ENCODE peak calls at places on chromosome 18, in four cellular contexts. W, M, L and Y are unnamed samples.

GRCh38 chr18:50009772-50010171 is 185.2 kb downstream of the MYO5B start:
- DNase-seq in L (peak), M (peak), W (peak), Y (peak)

GRCh38 chr18:22099925-22100324 is 69.5 kb upstream of the GATA6 start:
- DNase-seq in W (no peak), L (no peak), M (no peak), Y (no peak)

GRCh38 chr18:78255013-78255412 is 724.6 kb upstream of the SALL3 start:
- DNase-seq in M (no peak), L (no peak), W (no peak), Y (no peak)

GRCh38 chr18:75170916-75171315 is 38.0 kb downstream of the PTGR3 start:
- DNase-seq in L (no peak), W (no peak), M (no peak), Y (no peak)

GRCh38 chr18:78814321-78814720 is 165.3 kb upstream of the SALL3 start:
- DNase-seq in L (peak), W (no peak), M (no peak), Y (peak)

GRCh38 chr18:25230658-25231326 is 121.2 kb downstream of the ZNF521 start:
- DNase-seq in L (no peak), M (no peak), W (no peak), Y (no peak)

GRCh38 chr18:45291616-45292612 is 323.4 kb upstream of the SLC14A2 start:
- DNase-seq in L (no peak), W (no peak), M (no peak), Y (no peak)

GRCh38 chr18:22551536-22552151 is 133.9 kb upstream of the CTAGE1 start:
- DNase-seq in M (no peak), L (no peak), W (peak), Y (no peak)

DNA sequence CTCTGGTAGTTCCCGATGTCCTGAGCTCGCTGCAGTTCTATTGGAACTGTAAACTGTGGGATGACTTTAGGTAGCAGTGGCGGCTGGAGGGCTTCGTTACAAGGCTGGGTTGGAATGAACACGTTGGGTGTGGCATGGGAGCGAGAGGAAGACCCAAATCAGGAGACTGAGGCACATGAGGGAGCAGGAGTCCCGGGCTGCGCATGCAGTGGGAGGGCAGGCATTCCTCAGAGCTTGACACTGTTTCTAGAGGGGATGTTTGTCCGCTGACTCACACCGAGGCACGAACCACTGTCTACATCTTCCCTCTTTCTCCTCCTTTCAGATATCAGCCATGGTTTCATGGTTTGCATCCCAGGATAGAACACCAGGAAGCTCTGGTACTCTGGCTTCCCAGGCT is 40.6 kb upstream of the LAMA1 start:
- DNase-seq in L (no peak), W (no peak), M (no peak), Y (no peak)
- TF ChIP-seq FOSL1 in L (no peak), W (no peak), M (no peak), Y (no peak)

DNA sequence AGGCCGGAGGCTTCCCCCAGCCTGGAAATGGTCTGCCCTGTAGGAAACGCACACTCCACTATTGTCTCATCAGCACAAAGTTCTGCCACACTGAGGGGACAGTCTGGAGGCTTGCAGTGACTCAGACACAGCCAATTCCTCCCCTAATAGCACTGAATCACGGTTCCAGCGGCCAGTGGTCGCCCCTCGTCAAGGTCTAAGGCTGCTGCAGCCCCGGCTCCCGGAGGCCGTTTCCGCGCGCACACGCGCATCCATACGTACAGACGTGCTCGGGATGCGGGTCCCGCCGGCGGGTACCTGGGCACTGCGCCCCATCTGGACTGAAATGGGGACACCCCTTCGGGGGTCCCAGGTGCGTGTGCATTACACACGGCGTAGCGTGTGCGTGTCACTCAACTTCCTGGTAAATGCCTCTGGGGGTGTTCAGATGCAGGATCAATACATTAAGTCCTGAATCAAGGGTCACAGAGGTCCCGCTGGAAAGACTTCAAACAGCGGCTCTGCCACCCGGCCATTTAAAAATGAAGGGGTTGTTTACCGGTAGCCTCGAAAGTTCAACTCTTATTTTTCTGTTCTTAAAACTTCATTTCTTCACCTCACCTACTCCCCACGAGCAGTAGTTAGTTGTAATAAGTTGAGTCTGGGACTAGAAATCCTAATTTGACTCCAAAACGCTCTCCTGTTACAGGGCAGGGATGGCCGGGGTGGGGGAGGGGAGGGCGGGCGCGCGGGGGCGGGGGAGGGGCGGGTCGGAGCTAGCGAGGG is 575 bp upstream of the ZNF516 start:
- DNase-seq in L (no peak), M (no peak), W (no peak), Y (peak)
- TF ChIP-seq POLR2A in L (peak), M (no peak), W (no peak), Y (peak)

GRCh38 chr18:360676-361075 is 92.8 kb upstream of the THOC1 start:
- DNase-seq in M (no peak), W (no peak), L (no peak), Y (no peak)

GRCh38 chr18:363327-364115 is 95.7 kb upstream of the THOC1 start:
- DNase-seq in L (no peak), M (no peak), W (no peak), Y (no peak)

GRCh38 chr18:361100-361732 is 93.4 kb upstream of the THOC1 start:
- DNase-seq in W (no peak), L (no peak), M (no peak), Y (no peak)

GRCh38 chr18:362914-363295 is 95.1 kb upstream of the THOC1 start:
- DNase-seq in W (no peak), L (no peak), M (no peak), Y (peak)

DNA sequence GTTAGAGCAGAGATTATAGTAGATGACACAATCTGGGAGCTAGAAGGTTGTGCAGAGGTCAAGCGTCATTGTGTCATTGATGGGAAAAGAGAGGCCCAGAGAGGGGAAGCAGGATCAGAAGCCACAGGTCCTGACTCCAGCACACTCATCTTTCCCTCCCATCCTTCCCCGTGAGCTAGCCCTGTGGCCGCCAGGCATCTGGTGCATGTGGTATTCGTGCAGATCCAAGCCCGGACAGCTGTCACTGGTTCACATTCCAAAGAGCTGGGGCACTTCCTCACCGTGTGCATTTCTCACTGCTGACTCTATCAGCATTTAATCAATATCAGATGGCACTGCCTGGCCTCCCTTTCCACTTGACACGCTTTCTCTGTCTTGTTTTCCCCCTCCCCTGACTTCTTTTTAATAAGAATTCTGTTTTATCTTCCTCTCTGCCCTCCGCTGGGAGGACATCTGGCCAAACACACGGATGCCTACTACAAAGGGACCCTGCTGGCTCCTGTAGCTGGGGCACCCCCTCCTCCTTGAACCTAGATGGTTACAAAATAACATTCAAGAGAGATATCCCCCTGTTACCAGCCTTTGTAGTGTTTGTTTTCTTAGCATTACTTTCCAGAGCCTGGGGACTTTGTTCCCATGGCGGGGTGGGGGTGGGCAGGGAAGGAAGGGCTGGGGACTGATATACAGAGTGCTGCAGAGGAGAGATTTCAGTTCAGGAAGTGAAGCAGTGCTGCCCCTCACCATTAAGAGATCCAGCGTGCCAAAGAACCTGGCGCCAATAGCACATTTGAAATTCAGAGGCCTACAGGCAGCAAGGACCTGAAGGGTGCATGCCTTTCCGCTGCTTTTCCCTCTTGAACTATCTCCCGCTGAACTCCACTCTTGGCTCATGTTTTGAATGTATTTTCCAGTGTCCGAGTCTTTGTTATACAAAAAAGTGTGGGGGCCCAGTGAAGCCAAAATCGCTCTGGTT is 94.4 kb upstream of the THOC1 start:
- DNase-seq in M (no peak), L (no peak), W (no peak), Y (peak)
- TF ChIP-seq FOSL1 in M (no peak), L (no peak), W (no peak), Y (no peak)

DNA sequence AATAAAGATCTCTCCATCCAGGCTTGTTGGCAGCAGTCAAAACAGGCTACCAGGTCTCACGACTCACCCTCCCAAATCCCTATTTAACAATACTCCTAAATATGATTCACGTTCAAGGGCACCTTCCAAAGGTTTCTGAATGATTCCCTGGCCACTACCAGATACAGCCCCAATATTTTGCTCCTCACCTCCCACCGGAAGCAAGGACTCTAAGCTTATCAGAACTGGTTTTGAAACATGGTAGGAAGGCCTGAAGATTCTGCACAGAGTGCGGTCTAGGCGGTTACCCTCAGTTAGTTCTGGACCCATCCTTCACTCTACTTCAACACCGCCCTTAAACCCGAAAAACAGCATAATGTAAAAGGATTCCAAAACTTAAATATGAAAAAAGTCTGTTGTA is 5.2 kb downstream of the PPP4R1 start:
- DNase-seq in W (no peak), L (no peak), M (no peak), Y (no peak)
- TF ChIP-seq POLR2A in W (no peak), L (no peak), M (no peak), Y (no peak)

DNA sequence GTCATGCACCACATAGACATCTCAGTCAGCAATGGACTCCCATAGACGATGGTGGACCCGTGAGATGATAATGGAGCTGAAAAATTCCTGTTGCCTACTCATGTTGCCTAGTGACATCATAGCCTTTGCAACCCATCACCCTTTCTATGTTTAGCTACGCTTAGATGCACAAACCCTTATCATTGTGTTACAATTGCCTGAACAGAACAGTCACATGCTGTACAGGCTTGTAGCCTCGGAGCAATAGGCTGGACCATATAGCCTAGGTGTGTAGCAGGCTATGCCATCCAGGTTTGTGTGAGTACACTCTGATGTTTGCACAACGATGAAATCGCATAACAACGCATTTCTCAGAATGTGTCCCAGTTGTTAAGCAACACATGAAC is 221.6 kb downstream of the ALPK2 start:
- DNase-seq in W (no peak), M (no peak), L (no peak), Y (peak)
- TF ChIP-seq FOSL1 in W (no peak), M (no peak), L (no peak), Y (no peak)

DNA sequence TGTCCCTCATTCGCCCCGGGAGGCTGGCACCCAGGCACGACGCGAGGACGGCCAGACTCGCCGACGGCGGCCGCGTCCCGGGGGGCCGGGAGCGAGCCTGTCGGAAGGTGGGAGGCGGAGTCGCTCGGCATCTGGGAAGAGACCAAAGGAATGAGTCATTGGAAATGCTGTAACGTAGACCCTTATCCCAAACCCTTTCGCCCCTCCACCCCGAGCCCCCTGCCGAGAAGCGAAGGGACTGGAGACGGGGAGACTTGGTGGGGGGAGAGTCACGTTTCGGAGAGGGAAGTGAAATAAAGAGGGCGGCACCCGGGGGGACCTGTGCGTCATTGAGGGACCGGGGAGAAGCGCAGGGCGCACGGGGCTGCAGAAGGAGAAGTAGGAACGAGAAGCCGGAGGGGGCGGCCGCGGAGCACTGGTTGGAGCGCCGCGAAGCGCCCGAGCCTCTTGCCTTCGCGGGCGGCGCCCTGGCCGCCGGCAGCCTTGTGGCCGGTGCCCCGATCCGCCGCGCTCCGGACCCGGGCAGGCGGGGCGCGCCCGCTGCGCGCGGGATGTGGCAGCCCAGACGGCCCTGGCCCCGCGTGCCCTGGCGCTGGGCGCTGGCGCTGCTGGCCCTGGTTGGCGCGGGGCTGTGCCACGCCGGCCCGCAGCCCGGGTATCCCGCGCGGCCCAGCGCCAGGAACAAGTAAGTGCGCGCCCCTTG is at the start of gene EMILIN2:
- DNase-seq in M (peak), L (no peak), W (no peak), Y (no peak)
- TF ChIP-seq POLR2A in M (no peak), L (no peak), W (no peak), Y (no peak)

DNA sequence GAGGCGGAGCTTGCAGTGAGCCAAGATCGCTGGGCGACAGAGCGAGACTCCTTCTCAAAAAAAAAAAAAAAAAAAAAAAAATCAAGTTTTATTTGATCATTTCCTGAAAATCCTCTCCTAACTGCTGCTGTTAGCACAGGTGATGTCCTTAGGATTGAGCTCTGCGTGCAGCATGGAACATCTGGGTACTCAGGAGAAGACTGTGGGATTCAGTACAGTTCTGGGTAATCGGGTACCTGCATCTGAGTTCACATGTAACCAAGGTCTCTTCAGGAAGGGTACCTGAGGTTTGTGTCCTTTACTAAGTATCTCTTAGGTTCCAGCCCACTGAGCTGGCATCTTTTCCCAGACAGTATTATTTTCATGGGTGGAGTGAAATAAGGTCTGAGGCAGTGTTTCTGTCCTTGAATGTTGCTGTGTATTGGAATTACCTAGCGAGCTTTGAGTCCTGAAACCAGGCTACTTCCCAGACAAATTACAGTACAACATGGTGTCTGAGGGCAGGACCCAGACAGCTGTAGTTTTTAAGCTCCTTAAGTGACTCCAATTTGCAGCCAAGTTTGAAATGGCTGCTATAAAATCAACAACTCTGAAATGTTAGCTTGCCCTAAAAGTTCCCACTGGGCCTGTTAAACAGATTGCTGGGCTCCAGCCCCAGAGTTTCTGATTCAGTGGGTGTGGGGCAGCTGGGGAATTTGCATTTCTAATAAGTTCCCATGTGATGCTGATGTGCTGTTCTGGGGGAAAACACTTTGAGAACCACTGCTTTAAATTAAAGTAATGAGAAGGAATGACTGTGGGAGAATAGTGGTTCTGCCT is 120.5 kb downstream of the PMAIP1 start:
- DNase-seq in M (no peak), L (no peak), W (no peak), Y (no peak)
- TF ChIP-seq FOSL1 in M (no peak), L (no peak), W (no peak), Y (no peak)

GRCh38 chr18:80035997-80036396 is 1.8 kb downstream of the RBFA start:
- DNase-seq in L (no peak), M (peak), W (no peak), Y (no peak)

GRCh38 chr18:80034852-80035406 is 695 bp downstream of the RBFA start:
- DNase-seq in W (no peak), M (no peak), L (no peak), Y (no peak)

GRCh38 chr18:80029690-80030089 is 4.5 kb upstream of the RBFA start:
- DNase-seq in L (no peak), M (no peak), W (no peak), Y (no peak)

GRCh38 chr18:80034068-80034851 is at the start of gene RBFA:
- DNase-seq in L (peak), M (peak), W (peak), Y (peak)

DNA sequence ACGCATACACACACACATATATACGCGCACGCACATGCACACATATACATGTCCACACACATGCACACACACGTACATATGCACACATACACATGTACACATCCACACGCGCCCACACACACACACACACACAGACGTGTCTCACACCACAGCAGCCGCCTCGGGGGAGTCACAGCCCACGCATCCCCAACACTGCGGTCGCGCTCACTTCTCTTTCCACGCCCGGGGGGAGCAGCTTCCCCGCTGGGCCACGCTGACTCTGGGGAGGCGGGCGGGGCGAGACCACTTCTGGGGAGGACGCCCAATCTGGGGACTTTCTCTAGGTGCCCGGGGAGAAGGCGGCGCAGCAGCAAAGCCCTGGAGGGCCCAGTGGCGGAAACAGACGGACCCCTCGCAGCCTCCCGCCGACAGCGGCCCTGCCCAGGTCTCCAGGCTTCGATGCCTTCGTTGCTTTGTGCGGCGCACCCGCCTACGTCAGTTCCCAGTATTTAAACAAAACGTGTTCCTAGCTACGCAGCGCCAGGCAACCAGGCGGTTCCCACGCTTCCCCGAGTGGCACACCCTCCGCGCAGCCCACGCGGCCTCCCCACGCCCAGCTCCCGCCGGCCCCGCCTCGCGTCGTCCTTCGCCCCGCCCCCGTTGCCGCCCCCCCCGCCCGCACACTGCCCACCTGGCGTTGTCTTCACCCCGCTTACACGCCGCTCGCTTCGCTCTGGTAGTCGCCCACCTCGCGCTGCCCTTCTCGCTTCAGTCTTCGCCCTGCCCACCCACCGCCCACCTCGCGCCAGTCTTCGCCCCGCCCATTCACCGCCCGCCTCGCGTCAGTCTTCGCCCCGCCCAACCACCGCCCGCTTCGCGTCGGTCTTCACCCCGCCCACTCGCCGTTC is 810 bp upstream of the RBFA start:
- DNase-seq in L (peak), M (no peak), W (no peak), Y (no peak)
- TF ChIP-seq POLR2A in L (peak), M (peak), W (no peak), Y (peak)

DNA sequence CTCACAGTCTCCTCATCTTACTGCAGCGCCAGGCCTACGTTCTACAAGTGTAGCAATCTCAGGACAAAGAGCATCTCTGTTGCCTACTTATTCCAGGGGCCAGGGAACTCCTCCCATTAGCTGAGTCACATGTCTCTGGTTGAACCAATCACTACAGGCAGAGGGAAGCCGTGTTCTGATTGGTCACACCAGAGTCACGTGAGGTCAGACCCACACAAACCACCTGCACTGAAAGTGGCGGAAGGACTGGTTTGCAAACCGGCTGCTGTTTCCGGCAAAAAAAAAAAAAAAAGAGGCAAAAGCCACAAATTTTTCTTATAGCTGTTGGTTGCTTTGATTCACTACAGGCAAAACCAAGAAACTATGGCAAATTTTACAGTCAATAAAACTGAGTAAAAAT is 21.9 kb upstream of the USP14 start:
- DNase-seq in M (peak), L (no peak), W (no peak), Y (peak)
- TF ChIP-seq FOSL1 in M (no peak), L (no peak), W (no peak), Y (no peak)